ENCODE peak calls at places on chromosomes 16 and 17, in seven cellular contexts. I, B, V, A, H, F and Z are unnamed samples.

GRCh38 chr16:67311607-67312449 is 14.7 kb downstream of the KCTD19 start:
- ATAC-seq in I (no peak), B (peak), V (peak), A (no peak), H (peak), F (no peak), Z (peak)

GRCh38 chr17:9529033-9529748 is 46.4 kb downstream of the STX8 start:
- ATAC-seq in I (peak), B (peak), V (no peak), A (peak), H (no peak), F (no peak), Z (no peak)

GRCh38 chr17:185445-186138 is 4.1 kb upstream of the DOC2B start:
- ATAC-seq in I (no peak), B (no peak), V (no peak), A (no peak), H (no peak), F (no peak), Z (no peak)

GRCh38 chr17:64123114-64123513 is 6.8 kb downstream of the ERN1 start:
- ATAC-seq in I (no peak), B (no peak), V (no peak), A (no peak), H (no peak), F (no peak), Z (no peak)

GRCh38 chr17:55344514-55344997 is 77.1 kb downstream of the MMD start:
- ATAC-seq in I (no peak), B (peak), V (no peak), A (no peak), H (no peak), F (no peak), Z (no peak)

GRCh38 chr17:15954222-15954621 is 9.3 kb downstream of the ADORA2B start:
- ATAC-seq in I (no peak), B (peak), V (no peak), A (no peak), H (peak), F (no peak), Z (no peak)

GRCh38 chr17:62597150-62597549 is 30.3 kb upstream of the MRC2 start:
- ATAC-seq in I (no peak), B (no peak), V (no peak), A (no peak), H (no peak), F (no peak), Z (no peak)

GRCh38 chr17:46769531-46770438 is 48.7 kb downstream of the WNT3 start:
- ATAC-seq in I (no peak), B (no peak), V (no peak), A (no peak), H (no peak), F (no peak), Z (no peak)

GRCh38 chr16:10613771-10614485 is 33.5 kb upstream of the EMP2 start:
- ATAC-seq in I (no peak), B (peak), V (no peak), A (no peak), H (no peak), F (no peak), Z (no peak)

GRCh38 chr17:66779186-66779585 is 55.7 kb upstream of the CACNG5 start:
- ATAC-seq in I (no peak), B (no peak), V (no peak), A (no peak), H (peak), F (no peak), Z (no peak)

GRCh38 chr17:4818276-4818675 is 11.3 kb downstream of the PLD2 start:
- ATAC-seq in I (no peak), B (no peak), V (no peak), A (no peak), H (no peak), F (no peak), Z (no peak)

GRCh38 chr17:50596191-50597037 is 35.9 kb downstream of the CACNA1G start:
- ATAC-seq in I (no peak), B (no peak), V (no peak), A (peak), H (no peak), F (no peak), Z (no peak)

GRCh38 chr16:57432505-57432904 is 14.7 kb downstream of the CIAPIN1 start:
- ATAC-seq in I (peak), B (no peak), V (no peak), A (peak), H (no peak), F (no peak), Z (no peak)

GRCh38 chr17:876272-876671 is 94.1 kb downstream of the MRM3 start:
- ATAC-seq in I (no peak), B (peak), V (no peak), A (no peak), H (no peak), F (no peak), Z (no peak)

GRCh38 chr17:44038604-44039007 is 23.8 kb upstream of the TMEM101 start:
- ATAC-seq in I (no peak), B (no peak), V (no peak), A (peak), H (no peak), F (no peak), Z (no peak)

GRCh38 chr16:86642084-86642483 is 63.7 kb downstream of the FOXL1 start:
- ATAC-seq in I (no peak), B (no peak), V (no peak), A (no peak), H (no peak), F (no peak), Z (no peak)

GRCh38 chr17:5011928-5012327 is 14.2 kb downstream of the KIF1C start:
- ATAC-seq in I (no peak), B (no peak), V (no peak), A (no peak), H (no peak), F (no peak), Z (no peak)

GRCh38 chr17:44078412-44078811 is 7.9 kb downstream of the G6PC3 start:
- ATAC-seq in I (no peak), B (no peak), V (no peak), A (no peak), H (no peak), F (no peak), Z (no peak)

GRCh38 chr16:84879569-84880487 is 60.0 kb downstream of the CRISPLD2 start:
- ATAC-seq in I (peak), B (no peak), V (no peak), A (no peak), H (no peak), F (no peak), Z (no peak)

GRCh38 chr17:40303009-40303657 is 5.8 kb upstream of the RARA start:
- ATAC-seq in I (peak), B (peak), V (no peak), A (peak), H (peak), F (peak), Z (peak)

GRCh38 chr17:47745037-47745380 is 12.0 kb downstream of the TBX21 start:
- ATAC-seq in I (no peak), B (no peak), V (no peak), A (peak), H (peak), F (no peak), Z (no peak)

GRCh38 chr16:67110136-67110847 is 551 bp downstream of the PHAF1 start:
- ATAC-seq in I (peak), B (peak), V (peak), A (no peak), H (peak), F (no peak), Z (no peak)

GRCh38 chr17:5683241-5683640 is 98.9 kb upstream of the NLRP1 start:
- ATAC-seq in I (no peak), B (no peak), V (no peak), A (no peak), H (no peak), F (no peak), Z (no peak)

GRCh38 chr17:9666461-9667050 is 21.2 kb downstream of the USP43 start:
- ATAC-seq in I (no peak), B (no peak), V (no peak), A (no peak), H (no peak), F (no peak), Z (no peak)

GRCh38 chr16:11629071-11630030 is 38.9 kb upstream of the SNN start:
- ATAC-seq in I (peak), B (peak), V (no peak), A (no peak), H (peak), F (peak), Z (peak)

GRCh38 chr17:17322516-17323510 is 19.6 kb downstream of the NT5M start:
- ATAC-seq in I (no peak), B (no peak), V (peak), A (no peak), H (no peak), F (no peak), Z (no peak)

GRCh38 chr16:85919271-85920267 is 20.6 kb downstream of the IRF8 start:
- ATAC-seq in I (no peak), B (peak), V (no peak), A (no peak), H (no peak), F (no peak), Z (no peak)

GRCh38 chr17:59561042-59561441 is 4.4 kb upstream of the DHX40 start:
- ATAC-seq in I (no peak), B (no peak), V (no peak), A (peak), H (peak), F (no peak), Z (no peak)

GRCh38 chr17:42428141-42428944 is 5.3 kb upstream of the CAVIN1 start:
- ATAC-seq in I (peak), B (peak), V (no peak), A (peak), H (peak), F (peak), Z (peak)

GRCh38 chr16:51012396-51012795 is 138.7 kb downstream of the SALL1 start:
- ATAC-seq in I (peak), B (no peak), V (no peak), A (peak), H (no peak), F (peak), Z (no peak)

GRCh38 chr17:51913491-51913890 is 245.0 kb downstream of the CA10 start:
- ATAC-seq in I (no peak), B (no peak), V (no peak), A (no peak), H (no peak), F (no peak), Z (no peak)

GRCh38 chr17:31329221-31329620 is 7.8 kb upstream of the EVI2A start:
- ATAC-seq in I (no peak), B (no peak), V (no peak), A (no peak), H (no peak), F (no peak), Z (no peak)

GRCh38 chr16:9039208-9039607 is 52.2 kb upstream of the HAPSTR1 start:
- ATAC-seq in I (no peak), B (no peak), V (no peak), A (peak), H (no peak), F (no peak), Z (no peak)

GRCh38 chr16:29007865-29008593 is 23.2 kb downstream of the LAT start:
- ATAC-seq in I (no peak), B (peak), V (no peak), A (no peak), H (peak), F (no peak), Z (no peak)

GRCh38 chr17:58539703-58540102 is 25.3 kb upstream of the MTMR4 start:
- ATAC-seq in I (no peak), B (no peak), V (no peak), A (no peak), H (no peak), F (no peak), Z (no peak)

GRCh38 chr16:253833-254232 is 19.2 kb downstream of the FAM234A start:
- ATAC-seq in I (no peak), B (no peak), V (no peak), A (no peak), H (no peak), F (no peak), Z (no peak)

GRCh38 chr16:19837331-19837943 is 47.2 kb downstream of the GPRC5B start:
- ATAC-seq in I (no peak), B (no peak), V (no peak), A (no peak), H (no peak), F (no peak), Z (no peak)

GRCh38 chr17:40915721-40916256 is 21.7 kb downstream of the KRT23 start:
- ATAC-seq in I (no peak), B (peak), V (no peak), A (no peak), H (peak), F (peak), Z (no peak)

GRCh38 chr17:77434136-77435114 is 293.7 kb downstream of the SEC14L1 start:
- ATAC-seq in I (no peak), B (no peak), V (no peak), A (no peak), H (no peak), F (no peak), Z (no peak)

GRCh38 chr16:54657058-54657708 is 273.5 kb upstream of the IRX5 start:
- ATAC-seq in I (peak), B (no peak), V (peak), A (no peak), H (peak), F (peak), Z (no peak)

GRCh38 chr16:49439050-49439449 is 65.4 kb downstream of the C16orf78 start:
- ATAC-seq in I (no peak), B (no peak), V (no peak), A (no peak), H (no peak), F (no peak), Z (no peak)

GRCh38 chr16:49437344-49437743 is 63.7 kb downstream of the C16orf78 start:
- ATAC-seq in I (no peak), B (no peak), V (no peak), A (peak), H (no peak), F (no peak), Z (no peak)

GRCh38 chr16:49439676-49440075 is 66.1 kb downstream of the C16orf78 start:
- ATAC-seq in I (no peak), B (no peak), V (no peak), A (no peak), H (no peak), F (no peak), Z (no peak)

GRCh38 chr16:49434733-49435132 is 61.1 kb downstream of the C16orf78 start:
- ATAC-seq in I (no peak), B (no peak), V (no peak), A (no peak), H (no peak), F (no peak), Z (no peak)

DNA sequence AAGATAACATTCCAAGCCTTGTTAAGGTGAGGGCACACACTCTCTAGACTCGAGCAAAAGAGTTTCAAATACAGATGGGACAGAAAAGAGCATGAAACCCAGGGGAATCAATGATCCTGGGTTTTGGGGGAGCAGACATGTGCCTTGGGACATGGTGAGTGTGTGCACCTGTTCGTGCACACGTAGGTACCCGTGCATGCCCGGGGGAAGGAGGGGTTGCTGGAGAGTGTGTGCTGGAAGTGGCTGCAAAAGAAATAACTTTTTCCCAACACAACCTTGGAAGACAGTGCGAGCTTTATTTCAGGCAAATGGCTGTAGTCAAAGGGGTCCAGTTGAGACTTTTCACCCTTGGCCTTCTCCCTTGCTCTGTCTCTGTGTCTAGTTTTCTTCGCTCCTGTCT is 62.6 kb downstream of the C16orf78 start:
- ATAC-seq in I (no peak), B (no peak), V (no peak), A (no peak), H (no peak), F (no peak), Z (no peak)
- H3K4me3 ChIP-seq in I (no peak), B (no peak), V (no peak), A (no peak), H (no peak), F (no peak), Z (no peak)

DNA sequence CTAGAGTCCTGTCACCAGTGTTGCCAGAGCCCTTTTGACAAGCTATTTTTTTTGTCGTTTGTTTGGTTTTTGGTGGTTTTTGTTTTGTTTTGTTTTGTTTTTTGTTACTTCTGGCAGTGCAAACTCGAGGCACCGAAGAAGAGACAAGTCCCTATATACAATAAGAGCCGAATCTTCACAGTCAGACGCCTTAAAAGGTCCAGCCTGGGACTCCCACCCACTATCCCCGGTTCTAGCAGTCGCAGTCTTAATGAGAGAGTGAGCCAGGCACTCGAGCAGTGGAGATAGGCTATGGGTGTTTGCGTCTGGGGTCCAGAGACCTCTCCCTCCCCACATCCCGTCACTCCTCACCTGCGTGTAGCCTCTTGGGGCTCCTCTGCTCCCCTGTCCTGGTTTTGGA is 1.9 kb downstream of the OR1F1 start:
- ATAC-seq in I (no peak), B (no peak), V (no peak), A (no peak), H (no peak), F (no peak), Z (no peak)
- H3K4me3 ChIP-seq in I (no peak), B (no peak), V (no peak), A (peak), H (no peak), F (no peak), Z (no peak)

GRCh38 chr17:7840441-7840840 is 6.4 kb downstream of the KDM6B start:
- ATAC-seq in I (no peak), B (no peak), V (no peak), A (no peak), H (no peak), F (no peak), Z (no peak)
- H3K4me3 ChIP-seq in I (no peak), B (no peak), V (no peak), A (no peak), H (no peak), F (no peak), Z (no peak)

GRCh38 chr16:73066927-73067670 is 19.2 kb upstream of the ZFHX3 start:
- ATAC-seq in I (no peak), B (no peak), V (no peak), A (no peak), H (no peak), F (no peak), Z (no peak)

GRCh38 chr16:73064996-73065349 is 17.0 kb upstream of the ZFHX3 start:
- ATAC-seq in I (no peak), B (no peak), V (no peak), A (no peak), H (no peak), F (no peak), Z (no peak)

GRCh38 chr16:73066321-73066926 is 18.5 kb upstream of the ZFHX3 start:
- ATAC-seq in I (no peak), B (no peak), V (peak), A (no peak), H (no peak), F (no peak), Z (no peak)

GRCh38 chr16:73064227-73064995 is 16.5 kb upstream of the ZFHX3 start:
- ATAC-seq in I (no peak), B (peak), V (no peak), A (no peak), H (peak), F (no peak), Z (peak)

GRCh38 chr16:73065617-73066313 is 17.8 kb upstream of the ZFHX3 start:
- ATAC-seq in I (no peak), B (peak), V (peak), A (peak), H (peak), F (no peak), Z (peak)
- H3K4me3 ChIP-seq in I (peak), B (no peak), V (peak), A (peak), H (peak), F (no peak), Z (no peak)

DNA sequence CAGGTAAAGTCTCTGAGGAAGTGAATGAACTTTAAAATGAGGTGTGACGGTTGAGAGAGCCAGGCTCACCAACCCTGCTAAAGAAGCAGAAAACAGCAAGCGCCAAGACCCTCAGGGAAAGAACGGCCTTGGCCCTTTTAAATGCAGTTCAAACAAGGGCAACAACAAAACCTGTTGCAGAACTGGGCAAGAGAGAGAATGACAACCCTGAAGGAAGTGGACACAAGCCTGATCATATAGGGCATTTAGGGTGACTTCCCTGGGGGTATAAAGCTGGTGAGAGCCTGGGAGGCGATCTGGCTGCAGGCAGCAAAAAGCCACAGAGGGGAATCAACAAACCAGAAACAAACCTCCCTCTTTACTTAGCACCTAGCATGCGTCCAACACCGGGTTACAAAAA is 1.0 kb downstream of the CPPED1 start:
- ATAC-seq in I (no peak), B (no peak), V (no peak), A (no peak), H (no peak), F (no peak), Z (no peak)
- H3K4me3 ChIP-seq in I (peak), B (peak), V (peak), A (peak), H (peak), F (no peak), Z (peak)

DNA sequence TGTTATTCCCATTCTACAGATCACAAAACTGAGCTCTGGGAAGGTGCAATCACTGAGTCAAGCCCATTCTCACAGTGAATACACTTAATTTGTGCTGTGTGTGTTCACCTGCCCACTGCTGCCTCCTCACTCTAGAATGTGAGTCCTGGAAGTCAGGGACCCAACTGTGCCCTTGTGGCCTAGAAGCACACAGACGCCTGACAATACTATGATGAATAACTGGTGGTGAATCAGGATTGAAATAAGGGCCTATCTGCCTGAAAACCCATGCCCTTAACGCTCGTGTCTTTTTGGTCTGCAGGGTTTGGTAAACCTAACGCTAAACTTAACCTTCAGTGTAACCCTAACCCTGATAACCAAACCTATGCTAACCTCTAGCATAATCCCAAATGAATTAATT is 80.3 kb downstream of the ZNF423 start:
- ATAC-seq in I (no peak), B (no peak), V (no peak), A (no peak), H (no peak), F (no peak), Z (no peak)
- H3K4me3 ChIP-seq in I (no peak), B (no peak), V (no peak), A (no peak), H (no peak), F (no peak), Z (no peak)

GRCh38 chr17:49353607-49354006 is 8.4 kb downstream of the ZNF652 start:
- ATAC-seq in I (no peak), B (no peak), V (no peak), A (no peak), H (no peak), F (no peak), Z (peak)

GRCh38 chr17:49351572-49352140 is 10.4 kb downstream of the ZNF652 start:
- ATAC-seq in I (no peak), B (no peak), V (no peak), A (no peak), H (no peak), F (no peak), Z (no peak)

GRCh38 chr17:49344914-49345313 is 17.1 kb downstream of the ZNF652 start:
- ATAC-seq in I (no peak), B (no peak), V (no peak), A (no peak), H (no peak), F (no peak), Z (no peak)

GRCh38 chr17:49352587-49353154 is 9.4 kb downstream of the ZNF652 start:
- ATAC-seq in I (no peak), B (no peak), V (no peak), A (no peak), H (no peak), F (no peak), Z (no peak)

GRCh38 chr17:49349535-49349934 is 12.5 kb downstream of the ZNF652 start:
- ATAC-seq in I (no peak), B (no peak), V (no peak), A (no peak), H (no peak), F (no peak), Z (no peak)
- H3K4me3 ChIP-seq in I (no peak), B (no peak), V (no peak), A (no peak), H (no peak), F (no peak), Z (no peak)

GRCh38 chr16:30882429-30883310 is 11.2 kb downstream of the BCL7C start:
- ATAC-seq in I (no peak), B (no peak), V (no peak), A (peak), H (no peak), F (no peak), Z (no peak)
- H3K4me3 ChIP-seq in I (no peak), B (no peak), V (no peak), A (no peak), H (no peak), F (no peak), Z (no peak)